ENCODE peak calls at places on chromosomes 5 and 9, in six cellular contexts. E, R, K, Q, H and L are unnamed samples.

GRCh38 chr5:22465177-22465576 is 388.0 kb downstream of the CDH12 start:
- DNase-seq in E (no peak), R (no peak), K (peak), Q (no peak), H (no peak), L (no peak)

GRCh38 chr9:23774266-23774665 is 51.8 kb downstream of the ELAVL2 start:
- DNase-seq in E (no peak), R (no peak), K (no peak), Q (no peak), H (no peak), L (no peak)

GRCh38 chr9:95864852-95865580 is 10.5 kb upstream of the ERCC6L2 start:
- DNase-seq in E (no peak), R (no peak), K (no peak), Q (no peak), H (no peak), L (no peak)

GRCh38 chr5:91307023-91307422 is 76.1 kb downstream of the ARRDC3 start:
- DNase-seq in E (no peak), R (peak), K (peak), Q (no peak), H (no peak), L (peak)

GRCh38 chr9:99059074-99059894 is 45.6 kb upstream of the TGFBR1 start:
- DNase-seq in E (no peak), R (peak), K (no peak), Q (no peak), H (no peak), L (no peak)

GRCh38 chr9:128218518-128219389 is 15.6 kb downstream of the DNM1 start:
- DNase-seq in E (peak), R (peak), K (peak), Q (peak), H (peak), L (peak)

GRCh38 chr5:3182477-3182876 is 413.2 kb upstream of the IRX1 start:
- DNase-seq in E (no peak), R (no peak), K (no peak), Q (no peak), H (no peak), L (no peak)

GRCh38 chr9:70589571-70590263 is 175.3 kb upstream of the KLF9 start:
- DNase-seq in E (no peak), R (peak), K (peak), Q (no peak), H (no peak), L (peak)

GRCh38 chr5:141149812-141150211 is at the start of gene PCDHB6:
- DNase-seq in E (no peak), R (peak), K (peak), Q (peak), H (no peak), L (peak)

GRCh38 chr9:3337515-3337914 is 188.3 kb downstream of the RFX3 start:
- DNase-seq in E (no peak), R (peak), K (peak), Q (no peak), H (no peak), L (peak)

GRCh38 chr9:127816728-127817127 is 14.0 kb downstream of the FPGS start:
- DNase-seq in E (no peak), R (no peak), K (no peak), Q (no peak), H (no peak), L (no peak)

GRCh38 chr9:109906766-109907382 is 126.9 kb downstream of the PALM2AKAP2 start:
- DNase-seq in E (no peak), R (peak), K (no peak), Q (no peak), H (no peak), L (peak)

GRCh38 chr9:93110400-93110855 is 14.4 kb downstream of the CARD19 start:
- DNase-seq in E (no peak), R (no peak), K (no peak), Q (no peak), H (no peak), L (no peak)

GRCh38 chr5:179819296-179820126 is 1.2 kb upstream of the SQSTM1 start:
- DNase-seq in E (peak), R (peak), K (peak), Q (peak), H (no peak), L (peak)

GRCh38 chr9:33469891-33470290 is 3.8 kb downstream of the NOL6 start:
- DNase-seq in E (no peak), R (no peak), K (no peak), Q (no peak), H (no peak), L (no peak)

GRCh38 chr5:6759401-6759800 is 46.2 kb downstream of the TENT4A start:
- DNase-seq in E (no peak), R (peak), K (peak), Q (no peak), H (no peak), L (peak)

GRCh38 chr9:121246821-121247511 is 21.0 kb upstream of the GSN start:
- DNase-seq in E (no peak), R (peak), K (no peak), Q (no peak), H (no peak), L (peak)

DNA sequence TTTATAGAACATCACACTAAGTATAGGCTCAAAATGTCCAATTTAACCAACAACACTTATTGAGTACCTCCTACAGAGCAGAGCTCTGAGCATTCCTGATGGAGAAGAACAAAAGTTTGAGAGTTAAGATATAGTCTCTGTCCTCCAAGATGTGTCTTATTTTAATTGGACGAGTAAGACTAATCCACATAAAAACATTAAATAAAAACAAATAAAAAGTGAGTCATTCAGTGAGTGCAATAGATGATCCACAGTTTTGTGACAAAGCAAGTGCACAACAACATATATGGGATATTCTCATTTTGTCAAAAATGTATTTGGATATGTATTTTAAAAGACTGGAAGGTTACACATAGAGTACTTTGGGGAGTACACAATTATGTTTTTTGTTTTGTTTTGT is 277.4 kb downstream of the FBXL17 start:
- DNase-seq in E (no peak), R (no peak), K (no peak), Q (no peak), H (no peak), L (no peak)
- H3K4me3 ChIP-seq in E (no peak), R (no peak), K (no peak), Q (no peak), H (no peak), L (no peak)

DNA sequence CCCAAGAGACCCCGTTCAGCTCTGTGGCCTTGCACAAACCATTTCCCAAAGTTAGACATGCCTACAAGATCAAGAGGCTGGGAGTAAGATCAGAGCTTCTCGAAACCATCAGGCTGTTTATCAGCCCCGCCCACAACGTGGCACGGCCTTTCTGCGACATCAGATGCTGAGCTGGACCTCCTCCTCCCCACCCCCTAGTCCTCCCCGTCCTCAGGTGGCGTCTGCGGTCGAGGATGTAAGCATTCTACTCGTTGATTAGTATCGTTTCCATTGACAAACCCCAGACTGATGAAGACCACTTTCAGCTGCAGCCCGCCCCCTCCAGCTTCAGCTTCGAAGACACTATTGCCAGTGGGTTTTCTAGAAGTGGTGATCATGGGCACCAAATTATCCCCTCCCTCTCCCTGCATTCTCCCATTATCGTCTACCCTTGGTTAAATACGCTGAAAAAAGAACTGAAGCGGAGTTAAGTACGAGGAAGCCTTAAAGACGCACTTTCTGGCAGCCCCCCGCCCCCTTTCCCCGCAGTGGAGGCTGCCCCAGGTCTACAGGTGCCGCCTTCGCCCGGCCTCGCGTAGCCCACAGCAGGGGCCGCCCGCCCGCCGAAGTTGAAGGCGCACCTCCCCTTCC is 1.1 kb downstream of the PPIC start:
- DNase-seq in E (peak), R (peak), K (peak), Q (peak), H (no peak), L (peak)
- TF ChIP-seq CTCF in E (no peak), R (no peak), K (no peak), Q (no peak), H (no peak), L (no peak)

DNA sequence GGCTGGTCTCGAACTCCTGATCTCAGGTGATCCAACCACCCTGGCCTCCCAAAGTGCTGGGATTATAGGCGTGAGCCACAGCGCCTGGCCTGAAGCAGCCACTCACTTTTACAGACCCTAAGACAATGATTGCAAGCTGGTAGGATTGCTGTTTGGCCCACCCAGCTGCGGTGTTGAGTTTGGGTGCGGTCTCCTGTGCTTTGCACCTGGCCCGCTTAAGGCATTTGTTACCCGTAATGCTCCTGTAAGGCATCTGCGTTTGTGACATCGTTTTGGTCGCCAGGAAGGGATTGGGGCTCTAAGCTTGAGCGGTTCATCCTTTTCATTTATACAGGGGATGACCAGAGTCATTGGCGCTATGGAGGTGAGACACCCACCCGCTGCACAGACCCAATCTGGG is 1.5 kb downstream of the CA9 start:
- DNase-seq in E (no peak), R (no peak), K (no peak), Q (peak), H (no peak), L (no peak)
- H3K4me3 ChIP-seq in E (no peak), R (no peak), K (peak), Q (peak), H (peak), L (no peak)

GRCh38 chr9:107712390-107712789 is 222.8 kb upstream of the KLF4 start:
- DNase-seq in E (no peak), R (peak), K (peak), Q (no peak), H (no peak), L (peak)
- TF ChIP-seq CTCF in E (no peak), R (peak), K (peak), Q (no peak), H (no peak), L (no peak)

DNA sequence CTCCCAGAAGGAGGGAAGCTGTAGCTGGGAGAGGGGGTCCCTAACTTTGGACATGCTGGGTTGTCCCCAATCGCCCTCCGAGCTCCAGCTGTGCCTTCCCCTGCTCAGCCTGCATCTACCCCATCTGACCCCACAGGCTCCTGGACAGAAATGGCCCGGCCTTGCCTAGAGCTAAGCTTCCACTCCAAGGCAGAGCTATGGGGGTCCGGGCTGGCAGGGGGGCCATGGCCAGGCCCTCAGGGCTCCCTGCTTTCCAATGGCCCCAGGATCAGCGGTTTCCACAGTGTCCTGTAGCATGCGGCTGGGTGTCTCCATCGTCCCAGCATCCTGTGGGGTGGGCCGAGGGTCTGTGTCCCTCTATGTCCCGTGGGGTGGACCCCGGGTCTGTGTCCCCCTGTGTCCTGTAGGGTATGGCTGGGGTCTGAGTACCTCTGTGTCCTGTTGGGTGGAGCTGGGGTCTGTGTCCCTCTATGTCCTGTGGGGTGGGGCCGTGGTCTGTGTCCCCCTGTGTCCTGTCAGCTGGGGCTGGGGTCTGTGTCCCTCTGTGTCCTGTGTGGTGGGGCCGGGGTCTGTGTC is 130.6 kb downstream of the RXRA start:
- DNase-seq in E (no peak), R (no peak), K (no peak), Q (no peak), H (no peak), L (no peak)
- H3K4me3 ChIP-seq in E (no peak), R (no peak), K (no peak), Q (no peak), H (peak), L (no peak)